ENCODE peak calls at places on chromosomes 6 and 20, in ten cellular contexts. X, I, C, M, R, U, Z, W, H and F are unnamed samples.

GRCh38 chr6:44156494-44157151 is 2.0 kb upstream of the CAPN11 start:
- DNase-seq in M (no peak), R (peak), Z (no peak), U (no peak), I (no peak), H (no peak), W (no peak), C (no peak), X (no peak), F (no peak)

GRCh38 chr6:71139249-71139648 is 149.4 kb upstream of the OGFRL1 start:
- DNase-seq in M (no peak), I (no peak), R (no peak), U (no peak), X (no peak), C (no peak), W (no peak), Z (no peak), H (peak), F (no peak)

GRCh38 chr20:21020656-21021004 is 85.5 kb downstream of the LINC00237 start:
- DNase-seq in W (no peak), M (no peak), Z (no peak), C (no peak), R (no peak), X (no peak), I (no peak), H (peak), U (no peak), F (no peak)

GRCh38 chr20:54848262-54848661 is 372.9 kb downstream of the DOK5 start:
- DNase-seq in W (no peak), U (no peak), M (no peak), R (no peak), X (no peak), Z (no peak), H (no peak), C (no peak), I (no peak), F (no peak)

GRCh38 chr6:35177586-35177985 is 36.2 kb upstream of the SCUBE3 start:
- DNase-seq in X (no peak), Z (no peak), W (no peak), H (no peak), U (no peak), R (no peak), I (no peak), M (no peak), C (no peak), F (no peak)

GRCh38 chr6:43807228-43808061 is 37.4 kb downstream of the VEGFA start:
- DNase-seq in Z (no peak), I (no peak), W (no peak), X (no peak), H (no peak), M (no peak), C (no peak), R (no peak), U (no peak), F (no peak)

GRCh38 chr20:17654649-17655285 is 27.3 kb downstream of the RRBP1 start:
- DNase-seq in M (peak), W (no peak), C (no peak), I (no peak), H (peak), R (peak), U (peak), X (no peak), Z (no peak), F (no peak)

GRCh38 chr6:54491431-54491830 is 183.2 kb downstream of the TINAG start:
- DNase-seq in C (no peak), W (no peak), R (no peak), U (no peak), H (no peak), Z (no peak), X (no peak), I (no peak), M (no peak), F (no peak)

GRCh38 chr20:45339084-45339483 is 9.1 kb downstream of the SDC4 start:
- DNase-seq in I (no peak), Z (no peak), W (no peak), C (no peak), U (no peak), H (no peak), M (no peak), X (no peak), R (no peak), F (no peak)

GRCh38 chr20:39004508-39004907 is 42.4 kb downstream of the DHX35 start:
- DNase-seq in U (no peak), I (peak), R (no peak), C (no peak), H (no peak), M (no peak), X (no peak), W (no peak), Z (no peak), F (no peak)

GRCh38 chr6:17971128-17972073 is 16.0 kb downstream of the KIF13A start:
- DNase-seq in C (no peak), Z (no peak), U (no peak), R (no peak), M (peak), W (no peak), I (no peak), H (peak), X (no peak), F (no peak)

GRCh38 chr6:34338811-34339210 is 53.7 kb downstream of the NUDT3 start:
- DNase-seq in C (no peak), M (no peak), I (no peak), R (no peak), Z (no peak), H (no peak), W (no peak), U (no peak), X (no peak), F (no peak)

GRCh38 chr6:4889701-4890100 is 113.5 kb downstream of the CDYL start:
- DNase-seq in U (no peak), M (no peak), W (peak), C (no peak), Z (no peak), H (no peak), R (no peak), X (no peak), I (no peak), F (no peak)

GRCh38 chr6:116034327-116034726 is 26.4 kb downstream of the FRK start:
- DNase-seq in H (peak), M (no peak), R (no peak), Z (no peak), U (no peak), W (no peak), I (no peak), X (no peak), C (no peak), F (no peak)

GRCh38 chr6:68196645-68197044 is 438.4 kb upstream of the ADGRB3 start:
- DNase-seq in H (peak), W (peak), M (no peak), Z (no peak), U (no peak), X (no peak), C (no peak), R (peak), I (no peak), F (no peak)

GRCh38 chr6:89734526-89734925 is 85.1 kb downstream of the MDN1 start:
- DNase-seq in U (no peak), Z (no peak), M (no peak), W (no peak), I (no peak), C (no peak), R (no peak), H (no peak), X (no peak), F (no peak)

GRCh38 chr6:118896339-118897136 is 2.6 kb downstream of the ASF1A start:
- DNase-seq in U (no peak), M (no peak), R (peak), I (no peak), C (no peak), X (no peak), Z (no peak), H (peak), W (peak), F (no peak)

GRCh38 chr6:40796280-40797223 is 209.4 kb upstream of the LRFN2 start:
- DNase-seq in Z (peak), H (peak), X (no peak), W (no peak), I (no peak), U (no peak), C (no peak), M (no peak), R (no peak), F (no peak)

GRCh38 chr6:76174722-76175121 is 102.3 kb upstream of the IMPG1 start:
- DNase-seq in C (no peak), I (no peak), W (no peak), M (no peak), Z (no peak), H (no peak), X (no peak), U (no peak), R (no peak), F (no peak)

GRCh38 chr20:48603116-48603818 is 224.5 kb downstream of the PREX1 start:
- DNase-seq in R (peak), I (no peak), W (no peak), Z (no peak), U (peak), M (no peak), C (peak), H (no peak), X (no peak), F (no peak)

GRCh38 chr6:129936329-129937165 is 75.4 kb upstream of the TMEM244 start:
- DNase-seq in U (no peak), W (peak), I (peak), M (peak), H (peak), Z (no peak), R (peak), C (no peak), X (no peak), F (no peak)

GRCh38 chr20:9280654-9281053 is 211.8 kb downstream of the PLCB4 start:
- DNase-seq in C (no peak), M (no peak), I (no peak), H (peak), X (no peak), R (no peak), U (no peak), W (no peak), Z (no peak), F (no peak)

GRCh38 chr20:444117-444516 is 18.2 kb downstream of the TBC1D20 start:
- DNase-seq in U (no peak), X (no peak), I (no peak), H (no peak), R (no peak), C (peak), W (no peak), M (no peak), Z (no peak), F (no peak)

GRCh38 chr6:140897349-140897748 is 1235.4 kb upstream of the GJE1 start:
- DNase-seq in H (no peak), C (no peak), U (no peak), M (no peak), I (no peak), X (no peak), Z (no peak), W (peak), R (no peak), F (no peak)

GRCh38 chr20:58579819-58580492 is 64.8 kb upstream of the APCDD1L start:
- DNase-seq in W (no peak), H (no peak), I (no peak), X (no peak), C (peak), Z (no peak), U (no peak), R (no peak), M (peak), F (no peak)

GRCh38 chr20:31452575-31452974 is 12.1 kb downstream of the DEFB123 start:
- DNase-seq in R (no peak), U (no peak), X (no peak), H (no peak), C (no peak), M (no peak), W (no peak), I (no peak), Z (no peak), F (no peak)

GRCh38 chr6:53306819-53307347 is 41.9 kb downstream of the ELOVL5 start:
- DNase-seq in W (no peak), I (no peak), X (no peak), C (no peak), U (no peak), M (no peak), Z (no peak), H (peak), R (no peak), F (no peak)

GRCh38 chr6:169171010-169171409 is 82.6 kb downstream of the THBS2 start:
- DNase-seq in H (no peak), I (no peak), Z (no peak), M (no peak), C (no peak), X (no peak), W (no peak), R (no peak), U (no peak), F (no peak)

GRCh38 chr6:157597461-157598312 is 216.7 kb downstream of the ZDHHC14 start:
- DNase-seq in C (peak), R (peak), Z (no peak), M (peak), U (no peak), W (no peak), X (no peak), H (peak), I (peak), F (peak)

DNA sequence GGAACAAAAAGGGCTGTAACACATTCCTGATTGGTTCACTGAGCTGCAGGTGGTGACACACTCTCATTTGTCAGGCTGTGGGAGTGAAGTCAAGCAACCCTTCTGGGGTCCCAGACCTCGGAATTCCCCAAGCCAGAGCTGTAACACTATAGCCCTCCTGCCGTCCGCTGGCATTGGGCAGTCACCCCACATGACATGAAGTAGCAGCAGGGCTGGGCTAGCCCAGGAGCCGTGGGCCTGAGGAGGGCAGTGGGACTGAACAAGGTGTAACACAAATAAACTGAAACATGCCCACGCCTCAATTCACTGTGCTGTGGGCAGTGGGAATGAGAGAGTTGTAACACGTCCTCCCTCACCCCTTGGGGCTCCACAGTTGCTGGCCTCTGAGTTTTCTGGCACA is 689.1 kb upstream of the EYS start:
- DNase-seq in U (no peak), H (no peak), C (no peak), R (no peak), X (no peak), W (no peak), Z (no peak), M (no peak), I (no peak), F (no peak)
- TF ChIP-seq CTCF in U (no peak), H (no peak), C (no peak), R (no peak), X (no peak), W (no peak), Z (no peak), M (no peak), I (no peak), F (no peak)

GRCh38 chr20:10536531-10536930 is 101.4 kb downstream of the SLX4IP start:
- DNase-seq in I (peak), R (peak), W (no peak), U (no peak), H (peak), X (no peak), C (peak), Z (no peak), M (no peak), F (no peak)
- TF ChIP-seq CTCF in I (peak), R (peak), W (peak), U (peak), H (peak), X (no peak), C (peak), Z (peak), M (peak), F (peak)

GRCh38 chr6:166836785-166837718 is 119.3 kb downstream of the RNASET2 start:
- DNase-seq in W (no peak), R (no peak), U (no peak), H (no peak), X (no peak), I (no peak), C (no peak), Z (no peak), M (no peak), F (no peak)
- TF ChIP-seq CTCF in W (no peak), R (no peak), U (no peak), H (no peak), X (no peak), I (no peak), C (no peak), Z (no peak), M (no peak), F (no peak)

DNA sequence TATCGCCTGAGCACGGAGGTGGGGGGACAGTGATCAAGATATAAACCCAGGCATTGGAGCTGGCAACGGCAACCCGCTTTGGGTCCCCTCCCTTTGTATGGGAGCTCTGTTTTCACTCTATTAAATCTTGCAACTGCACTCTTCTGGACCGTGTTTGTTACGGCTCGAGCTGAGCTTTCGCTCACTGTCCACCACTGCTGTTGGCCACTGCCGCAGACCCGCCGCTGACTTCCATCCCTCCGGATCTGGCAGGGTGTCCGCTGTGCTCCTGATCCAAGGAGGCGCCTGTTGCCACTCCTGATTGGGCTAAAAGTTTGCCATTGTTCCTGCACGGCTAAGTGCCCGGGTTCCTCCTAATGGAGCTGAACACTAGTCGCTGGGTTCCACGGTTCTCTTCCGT is 48.9 kb upstream of the CD83 start:
- DNase-seq in W (no peak), X (no peak), U (no peak), R (no peak), Z (no peak), M (no peak), I (no peak), H (no peak), C (no peak), F (no peak)
- TF ChIP-seq CTCF in W (no peak), X (no peak), U (no peak), R (no peak), Z (no peak), M (no peak), I (no peak), H (no peak), C (no peak), F (no peak)

GRCh38 chr6:134994431-134994830 is 44.5 kb upstream of the ALDH8A1 start:
- DNase-seq in H (no peak), Z (no peak), R (no peak), M (no peak), I (no peak), U (no peak), X (no peak), W (no peak), C (no peak), F (no peak)
- TF ChIP-seq CTCF in H (no peak), Z (no peak), R (no peak), M (no peak), I (no peak), U (no peak), X (no peak), W (no peak), C (no peak), F (no peak)

DNA sequence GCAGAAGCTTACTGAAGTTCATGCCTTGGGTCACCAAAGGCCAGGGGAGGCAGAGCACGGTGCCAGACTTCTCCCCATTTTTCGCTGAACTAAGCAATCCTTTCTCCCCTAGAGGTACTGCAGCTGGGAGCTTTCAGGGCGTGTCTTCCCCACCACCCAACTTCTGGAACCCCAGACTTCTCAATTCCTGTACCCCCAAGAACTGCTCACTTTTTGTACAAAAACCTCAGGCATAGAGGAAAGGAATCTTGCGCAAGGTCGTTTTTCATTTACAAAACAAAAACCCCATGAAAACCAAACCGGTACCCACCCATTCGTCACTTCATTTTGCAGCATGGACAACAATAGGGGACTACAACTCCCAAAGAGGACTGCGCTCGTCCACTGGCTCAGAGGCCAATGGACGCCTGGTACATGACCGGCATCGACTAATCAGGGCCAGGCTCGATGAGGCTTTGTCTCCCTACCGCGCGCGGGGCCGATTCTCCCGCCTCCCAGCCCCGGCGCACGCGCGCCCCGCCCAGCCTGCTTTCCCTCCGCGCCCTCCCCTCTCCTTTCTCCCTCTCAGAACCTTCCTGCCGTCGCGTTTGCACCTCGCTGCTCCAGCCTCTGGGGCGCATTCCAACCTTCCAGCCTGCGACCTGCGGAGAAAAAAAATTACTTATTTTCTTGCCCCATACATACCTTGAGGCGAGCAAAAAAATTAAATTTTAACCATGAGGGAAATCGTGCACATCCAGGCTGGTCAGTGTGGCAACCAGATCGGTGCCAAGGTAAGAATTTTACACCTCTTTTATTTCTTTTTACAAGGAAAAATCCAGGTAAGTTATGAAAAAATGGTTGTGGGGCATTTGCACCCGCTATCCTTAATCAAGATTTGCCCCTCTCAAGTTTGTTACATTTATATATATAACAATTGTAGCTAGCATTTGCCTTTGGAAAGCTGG is at the start of gene TUBB:
- DNase-seq in Z (peak), H (peak), X (peak), U (peak), R (peak), C (peak), W (peak), M (peak), I (peak), F (peak)
- TF ChIP-seq CTCF in Z (no peak), H (no peak), X (peak), U (no peak), R (peak), C (peak), W (no peak), M (no peak), I (no peak), F (no peak)

DNA sequence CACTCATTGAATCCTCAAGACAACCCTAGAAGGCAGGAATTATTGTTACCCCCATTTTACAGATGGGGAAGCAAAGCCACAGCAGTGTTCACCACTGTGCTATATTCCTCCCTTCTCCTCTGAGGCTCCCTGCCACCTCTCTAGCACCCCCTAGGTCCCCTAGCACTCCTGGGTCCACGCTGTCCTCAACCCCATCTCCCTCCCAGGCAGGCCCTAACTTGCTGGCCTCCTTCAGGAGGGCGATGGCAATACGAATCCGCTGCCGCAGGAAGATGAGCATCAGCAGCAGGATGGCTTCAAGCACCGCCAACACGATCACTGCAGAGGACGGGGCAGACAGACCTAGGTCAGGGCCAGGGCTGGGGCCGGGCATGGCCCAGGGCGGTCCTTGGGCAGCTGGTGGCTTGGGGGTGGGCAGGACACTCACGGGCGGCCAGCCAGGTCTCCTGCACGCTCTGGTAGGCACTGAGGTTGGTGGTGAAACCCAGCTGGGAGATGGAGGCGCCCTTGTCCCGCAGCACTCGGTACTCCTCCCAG is 7.8 kb upstream of the NEU1 start:
- DNase-seq in M (no peak), C (no peak), Z (no peak), W (no peak), R (peak), H (no peak), I (no peak), X (no peak), U (no peak), F (no peak)
- TF ChIP-seq CTCF in M (no peak), C (no peak), Z (no peak), W (peak), R (peak), H (no peak), I (no peak), X (no peak), U (no peak), F (no peak)

DNA sequence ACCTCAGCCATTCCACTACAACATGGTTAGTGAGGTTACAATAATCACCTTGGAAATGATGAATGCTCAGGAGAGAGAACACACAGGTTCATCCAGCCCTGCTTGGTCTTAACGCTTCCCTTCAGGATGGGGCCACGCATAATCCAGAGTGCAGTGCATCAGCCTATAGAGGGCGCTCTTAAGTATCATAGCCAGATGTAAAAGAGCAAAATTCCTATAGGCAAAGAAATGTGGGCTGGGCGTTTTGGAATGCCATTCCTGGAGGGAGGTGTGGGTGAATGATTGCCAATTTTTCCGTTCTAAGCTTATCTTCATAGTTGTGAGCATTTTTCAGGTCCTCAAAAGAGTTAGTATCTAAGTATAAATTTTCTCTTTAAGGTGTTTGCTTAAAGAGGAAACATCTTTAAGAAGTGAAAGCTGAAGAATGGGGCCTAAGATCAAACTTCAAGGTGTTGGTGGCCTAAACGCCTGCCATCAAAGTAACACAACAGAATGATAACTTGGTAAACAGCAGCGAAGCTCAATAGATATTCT is 1.8 kb downstream of the RIPOR2 start:
- DNase-seq in C (no peak), U (no peak), W (no peak), M (no peak), Z (no peak), I (no peak), R (peak), H (peak), X (no peak), F (no peak)
- TF ChIP-seq CTCF in C (no peak), U (peak), W (peak), M (no peak), Z (peak), I (peak), R (peak), H (peak), X (no peak), F (peak)